ENCODE peak calls at places on chromosome 18, in five cellular contexts. N is GM23338, V is K562, D is sigmoid colon, W is transverse colon. P is an unnamed sample.

GRCh38 chr18:32893915-32894314 is 121.1 kb upstream of the KLHL14 start:
- DNase-seq in N (peak; percentile 60), V (no peak), D (no peak), W (no peak), P (no peak)

GRCh38 chr18:33812186-33812585 is 234.2 kb downstream of the ASXL3 start:
- DNase-seq in N (no peak), V (no peak), D (no peak), W (peak; percentile 66), P (no peak)

GRCh38 chr18:39825485-39825884 is 2129.5 kb upstream of the PIK3C3 start:
- DNase-seq in N (no peak), V (no peak), D (no peak), W (no peak), P (no peak)

GRCh38 chr18:76410660-76411417 is 84.2 kb downstream of the ZNF516 start:
- DNase-seq in N (no peak), V (no peak), D (no peak), W (no peak), P (no peak)

GRCh38 chr18:76441002-76441667 is 53.9 kb downstream of the ZNF516 start:
- DNase-seq in N (no peak), V (no peak), D (peak; percentile 46), W (no peak), P (no peak)

GRCh38 chr18:59265246-59266018 is 7.8 kb downstream of the RAX start:
- DNase-seq in N (peak; percentile 96), V (peak; percentile 65), D (no peak), W (no peak), P (no peak)

GRCh38 chr18:79832169-79832568 is 34.4 kb downstream of the KCNG2 start:
- DNase-seq in N (no peak), V (no peak), D (no peak), W (no peak), P (no peak)

GRCh38 chr18:63686871-63687270 is 15.9 kb upstream of the SERPINB11 start:
- DNase-seq in N (no peak), V (no peak), D (no peak), W (no peak), P (no peak)

GRCh38 chr18:74498712-74499629 is 2.8 kb downstream of the CNDP2 start:
- DNase-seq in N (no peak), V (no peak), D (peak; percentile 59), W (peak; percentile 71), P (no peak)

GRCh38 chr18:60090170-60090569 is 190.4 kb downstream of the PMAIP1 start:
- DNase-seq in N (peak; percentile 65), V (no peak), D (no peak), W (no peak), P (no peak)

GRCh38 chr18:50286391-50287027 is 983 bp downstream of the CXXC1 start:
- DNase-seq in N (peak; percentile 61), V (peak; percentile 52), D (peak; percentile 64), W (peak; percentile 64), P (no peak)

GRCh38 chr18:29225351-29225750 is 1048.4 kb upstream of the CDH2 start:
- DNase-seq in N (no peak), V (no peak), D (no peak), W (no peak), P (no peak)

GRCh38 chr18:62844850-62845643 is 129.7 kb downstream of the PHLPP1 start:
- DNase-seq in N (no peak), V (no peak), D (no peak), W (no peak), P (no peak)

GRCh38 chr18:25832008-25832604 is 258.3 kb downstream of the SS18 start:
- DNase-seq in N (peak; percentile 80), V (peak; percentile 63), D (no peak), W (peak; percentile 37), P (no peak)

GRCh38 chr18:48335829-48336228 is 73.4 kb downstream of the ZBTB7C start:
- DNase-seq in N (peak; percentile 46), V (no peak), D (no peak), W (no peak), P (no peak)

GRCh38 chr18:60021556-60021955 is 121.8 kb downstream of the PMAIP1 start:
- DNase-seq in N (no peak), V (no peak), D (no peak), W (no peak), P (no peak)

GRCh38 chr18:36593641-36594040 is 235.2 kb downstream of the TPGS2 start:
- DNase-seq in N (no peak), V (no peak), D (no peak), W (no peak), P (no peak)

GRCh38 chr18:34624551-34624950 is 85.5 kb upstream of the DTNA start:
- DNase-seq in N (no peak), V (no peak), D (no peak), W (no peak), P (no peak)

GRCh38 chr18:2112435-2113045 is 458.8 kb downstream of the METTL4 start:
- DNase-seq in N (no peak), V (no peak), D (no peak), W (no peak), P (no peak)

GRCh38 chr18:21897811-21898210 is 157.2 kb downstream of the MIB1 start:
- DNase-seq in N (peak; percentile 92), V (peak; percentile 55), D (no peak), W (peak; percentile 42), P (no peak)

GRCh38 chr18:9177047-9177446 is 40.5 kb downstream of the ANKRD12 start:
- DNase-seq in N (no peak), V (no peak), D (no peak), W (no peak), P (no peak)

GRCh38 chr18:11654736-11655604 is 34.1 kb upstream of the GNAL start:
- DNase-seq in N (peak; percentile 77), V (peak; percentile 75), D (no peak), W (peak; percentile 41), P (no peak)

GRCh38 chr18:51153659-51154371 is 43.7 kb downstream of the MEX3C start:
- DNase-seq in N (no peak), V (no peak), D (no peak), W (peak; percentile 79), P (no peak)

GRCh38 chr18:78579854-78580577 is 399.6 kb upstream of the SALL3 start:
- DNase-seq in N (no peak), V (no peak), D (no peak), W (no peak), P (no peak)

GRCh38 chr18:71374294-71374693 is 1085.4 kb downstream of the SOCS6 start:
- DNase-seq in N (no peak), V (no peak), D (no peak), W (no peak), P (no peak)

GRCh38 chr18:51157215-51157614 is 40.3 kb downstream of the MEX3C start:
- DNase-seq in N (no peak), V (no peak), D (no peak), W (no peak), P (no peak)

GRCh38 chr18:49447810-49448745 is 12.4 kb downstream of the DYM start:
- DNase-seq in N (peak; percentile 94), V (peak; percentile 12), D (no peak), W (peak; percentile 21), P (no peak)

GRCh38 chr18:78623142-78623541 is 356.5 kb upstream of the SALL3 start:
- DNase-seq in N (no peak), V (no peak), D (peak; percentile 6), W (no peak), P (no peak)

GRCh38 chr18:68874361-68874760 is 76.5 kb downstream of the CCDC102B start:
- DNase-seq in N (no peak), V (no peak), D (no peak), W (no peak), P (no peak)

GRCh38 chr18:63823516-63824219 is 48.5 kb downstream of the SERPINB7 start:
- DNase-seq in N (peak; percentile 70), V (peak; percentile 7), D (no peak), W (peak; percentile 20), P (no peak)

GRCh38 chr18:3592864-3593263 is 142.9 kb downstream of the TGIF1 start:
- DNase-seq in N (peak; percentile 58), V (peak; percentile 27), D (no peak), W (no peak), P (no peak)
- H3K4me1 ChIP-seq in N (peaks cover 63% of the 10 kb centered on the region), V (peaks cover 33% of the 10 kb centered on the region), D (peaks cover 40% of the 10 kb centered on the region), W (peaks cover 45% of the 10 kb centered on the region), P (peaks cover 34% of the 10 kb centered on the region)

GRCh38 chr18:46917108-46917807 is at the start of the genes KATNAL2 and PIAS2:
- DNase-seq in N (peak; percentile 81), V (peak; percentile 84), D (peak; percentile 87), W (peak; percentile 83), P (peak; percentile 59)
- TF ChIP-seq POLR2AphosphoS5 in N (peak; percentile 77), V (peak; percentile 46), D (peak; percentile 90), W (peak; percentile 63), P (peak; percentile 47)

DNA sequence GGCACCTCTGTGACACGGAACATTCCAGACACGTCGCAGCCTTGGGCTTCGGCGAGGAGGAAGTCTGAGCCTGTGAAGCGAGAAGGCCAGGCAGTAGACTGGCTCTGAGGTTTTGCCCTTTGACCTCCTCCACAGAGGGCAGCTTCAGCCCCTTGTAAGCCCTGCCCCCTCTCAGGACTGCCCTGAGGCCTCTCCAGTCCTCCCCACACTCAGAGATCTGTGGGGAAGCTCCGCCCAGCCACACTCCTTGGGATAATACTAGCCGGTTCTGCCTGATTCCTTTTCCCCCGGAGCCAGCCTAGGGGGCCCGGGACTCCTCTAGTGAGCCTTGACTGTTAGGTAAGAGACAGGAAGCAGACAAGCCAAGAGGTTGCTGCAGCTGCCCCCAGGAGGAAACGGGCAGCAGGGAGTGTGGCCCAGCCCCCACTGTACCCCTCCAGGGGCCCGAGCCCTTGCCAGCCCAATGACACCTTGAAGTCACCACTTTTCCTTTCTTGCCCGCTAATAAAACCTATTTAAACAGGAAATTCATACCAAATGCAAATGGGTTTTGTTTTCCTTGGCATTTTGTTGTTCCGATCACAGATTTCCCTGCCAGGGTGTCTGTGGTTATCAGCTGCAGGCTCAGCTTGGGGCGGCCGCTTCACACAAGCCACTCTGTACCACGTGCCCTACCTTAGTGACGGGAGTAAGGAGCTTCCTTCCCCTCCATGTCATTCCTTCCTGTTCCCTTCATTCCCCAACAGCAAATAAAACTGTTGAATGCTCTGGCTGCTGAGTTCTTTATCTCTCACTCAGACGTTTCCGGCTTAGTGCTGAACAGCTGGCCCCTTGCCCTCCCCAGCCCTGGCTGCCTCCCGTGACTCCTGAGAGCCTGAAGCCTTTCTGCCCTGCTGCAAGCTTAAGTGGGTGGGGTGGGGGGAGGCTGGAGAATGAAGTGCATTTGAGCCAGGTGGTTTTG is 124.7 kb downstream of the CABLES1 start:
- DNase-seq in N (peak; percentile 80), V (peak; percentile 66), D (peak; percentile 87), W (peak; percentile 68), P (peak; percentile 88)
- H3K4me3 ChIP-seq in N (peak overlapping the region; percentile 3), V (no peak overlapping the region), D (no peak overlapping the region), W (peak overlapping the region; percentile 2), P (no peak overlapping the region)

GRCh38 chr18:27717250-27717649 is 459.7 kb downstream of the CDH2 start:
- DNase-seq in N (no peak), V (no peak), D (no peak), W (no peak), P (no peak)

GRCh38 chr18:27715751-27716150 is 461.2 kb downstream of the CDH2 start:
- DNase-seq in N (no peak), V (no peak), D (no peak), W (no peak), P (no peak)

GRCh38 chr18:27713727-27714080 is 463.2 kb downstream of the CDH2 start:
- DNase-seq in N (no peak), V (no peak), D (no peak), W (no peak), P (no peak)

GRCh38 chr18:27713037-27713726 is 463.7 kb downstream of the CDH2 start:
- DNase-seq in N (peak; percentile 59), V (no peak), D (no peak), W (no peak), P (no peak)

GRCh38 chr18:27717816-27718215 is 459.1 kb downstream of the CDH2 start:
- DNase-seq in N (peak; percentile 71), V (no peak), D (no peak), W (no peak), P (no peak)
- H3K4me1 ChIP-seq in N (peaks cover 37% of the 10 kb centered on the region), V (no peaks in the 10 kb centered on the region), D (no peaks in the 10 kb centered on the region), W (no peaks in the 10 kb centered on the region), P (no peaks in the 10 kb centered on the region)

GRCh38 chr18:54911551-54911950 is 47.7 kb downstream of the CCDC68 start:
- DNase-seq in N (no peak), V (no peak), D (no peak), W (no peak), P (no peak)
- TF ChIP-seq POLR2AphosphoS5 in N (no peak), V (no peak), D (no peak), W (no peak), P (no peak)